ENCODE peak calls at places on chromosomes 3 and 15, in seven cellular contexts. One of them, this sample, is unnamed. For H3K9me3, the result is how much of the 10 kb centered on the place peaks cover.

GRCh38 chr15:90603893-90604292 is 74.2 kb downstream of the CRTC3 start:
- DNase-seq in transverse colon: peak
- DNase-seq in spleen: peak
- DNase-seq in lower lobe of right lung: peak
- DNase-seq in CD8-positive, alpha-beta T cell: peak
- DNase-seq in neural progenitor cell: no peak
- DNase-seq in CD4-positive, alpha-beta T cell: peak
- DNase-seq in this sample: peak

GRCh38 chr3:38119802-38120689 is 16.9 kb downstream of the ACAA1 start:
- DNase-seq in neural progenitor cell: no peak
- DNase-seq in lower lobe of right lung: no peak
- DNase-seq in transverse colon: no peak
- DNase-seq in CD4-positive, alpha-beta T cell: no peak
- DNase-seq in CD8-positive, alpha-beta T cell: no peak
- DNase-seq in spleen: peak
- DNase-seq in this sample: no peak

GRCh38 chr15:94119215-94119815 is 112.0 kb upstream of the MCTP2 start:
- DNase-seq in CD8-positive, alpha-beta T cell: no peak
- DNase-seq in lower lobe of right lung: no peak
- DNase-seq in CD4-positive, alpha-beta T cell: no peak
- DNase-seq in transverse colon: no peak
- DNase-seq in neural progenitor cell: peak
- DNase-seq in spleen: no peak
- DNase-seq in this sample: peak

GRCh38 chr3:37136067-37136466 is 38.3 kb downstream of the LRRFIP2 start:
- DNase-seq in CD4-positive, alpha-beta T cell: no peak
- DNase-seq in transverse colon: no peak
- DNase-seq in CD8-positive, alpha-beta T cell: no peak
- DNase-seq in neural progenitor cell: no peak
- DNase-seq in lower lobe of right lung: no peak
- DNase-seq in spleen: no peak
- DNase-seq in this sample: no peak

GRCh38 chr3:67920969-67921368 is 266.6 kb upstream of the SUCLG2 start:
- DNase-seq in CD8-positive, alpha-beta T cell: no peak
- DNase-seq in CD4-positive, alpha-beta T cell: no peak
- DNase-seq in transverse colon: no peak
- DNase-seq in neural progenitor cell: no peak
- DNase-seq in lower lobe of right lung: no peak
- DNase-seq in spleen: no peak
- DNase-seq in this sample: no peak

GRCh38 chr3:84959470-84960380 is 936 bp downstream of the CADM2 start:
- DNase-seq in neural progenitor cell: peak
- DNase-seq in CD8-positive, alpha-beta T cell: no peak
- DNase-seq in CD4-positive, alpha-beta T cell: no peak
- DNase-seq in lower lobe of right lung: no peak
- DNase-seq in transverse colon: no peak
- DNase-seq in spleen: peak
- DNase-seq in this sample: no peak

GRCh38 chr3:133136114-133137041 is 98.2 kb downstream of the TMEM108 start:
- DNase-seq in lower lobe of right lung: no peak
- DNase-seq in CD8-positive, alpha-beta T cell: no peak
- DNase-seq in transverse colon: no peak
- DNase-seq in neural progenitor cell: no peak
- DNase-seq in spleen: no peak
- DNase-seq in CD4-positive, alpha-beta T cell: no peak
- DNase-seq in this sample: no peak

GRCh38 chr15:37108725-37109124 is 8.4 kb upstream of the MEIS2 start:
- DNase-seq in CD8-positive, alpha-beta T cell: no peak
- DNase-seq in CD4-positive, alpha-beta T cell: no peak
- DNase-seq in lower lobe of right lung: no peak
- DNase-seq in transverse colon: no peak
- DNase-seq in spleen: no peak
- DNase-seq in neural progenitor cell: no peak
- DNase-seq in this sample: no peak

GRCh38 chr15:69668963-69669362 is 216.3 kb downstream of the RPLP1 start:
- DNase-seq in neural progenitor cell: no peak
- DNase-seq in CD8-positive, alpha-beta T cell: peak
- DNase-seq in spleen: peak
- DNase-seq in lower lobe of right lung: no peak
- DNase-seq in CD4-positive, alpha-beta T cell: no peak
- DNase-seq in transverse colon: peak
- DNase-seq in this sample: no peak

GRCh38 chr3:101484805-101485620 is 28.0 kb downstream of the SENP7 start:
- DNase-seq in neural progenitor cell: no peak
- DNase-seq in transverse colon: no peak
- DNase-seq in CD8-positive, alpha-beta T cell: no peak
- DNase-seq in spleen: no peak
- DNase-seq in CD4-positive, alpha-beta T cell: no peak
- DNase-seq in lower lobe of right lung: no peak
- DNase-seq in this sample: no peak

GRCh38 chr3:23667536-23668429 is 138.0 kb upstream of the UBE2E1 start:
- DNase-seq in spleen: no peak
- DNase-seq in CD4-positive, alpha-beta T cell: no peak
- DNase-seq in transverse colon: no peak
- DNase-seq in CD8-positive, alpha-beta T cell: no peak
- DNase-seq in lower lobe of right lung: no peak
- DNase-seq in neural progenitor cell: no peak
- DNase-seq in this sample: no peak

GRCh38 chr3:194556086-194557056 is 69.6 kb upstream of the ATP13A3 start:
- DNase-seq in lower lobe of right lung: no peak
- DNase-seq in neural progenitor cell: no peak
- DNase-seq in CD4-positive, alpha-beta T cell: no peak
- DNase-seq in CD8-positive, alpha-beta T cell: no peak
- DNase-seq in transverse colon: peak
- DNase-seq in spleen: no peak
- DNase-seq in this sample: peak

GRCh38 chr3:58009749-58010535 is 1.7 kb downstream of the FLNB start:
- DNase-seq in spleen: no peak
- DNase-seq in neural progenitor cell: no peak
- DNase-seq in transverse colon: peak
- DNase-seq in CD8-positive, alpha-beta T cell: peak
- DNase-seq in lower lobe of right lung: peak
- DNase-seq in CD4-positive, alpha-beta T cell: no peak
- DNase-seq in this sample: no peak

GRCh38 chr3:100120022-100120421 is 5.7 kb upstream of the FILIP1L start:
- DNase-seq in neural progenitor cell: no peak
- DNase-seq in spleen: no peak
- DNase-seq in lower lobe of right lung: no peak
- DNase-seq in CD8-positive, alpha-beta T cell: no peak
- DNase-seq in transverse colon: no peak
- DNase-seq in CD4-positive, alpha-beta T cell: no peak
- DNase-seq in this sample: no peak

GRCh38 chr3:168029705-168030104 is 66.0 kb downstream of the GOLIM4 start:
- DNase-seq in spleen: no peak
- DNase-seq in CD4-positive, alpha-beta T cell: no peak
- DNase-seq in transverse colon: no peak
- DNase-seq in neural progenitor cell: peak
- DNase-seq in lower lobe of right lung: no peak
- DNase-seq in CD8-positive, alpha-beta T cell: no peak
- DNase-seq in this sample: no peak

GRCh38 chr3:32743934-32744333 is 58.9 kb downstream of the CNOT10 start:
- DNase-seq in transverse colon: peak
- DNase-seq in CD4-positive, alpha-beta T cell: no peak
- DNase-seq in spleen: no peak
- DNase-seq in lower lobe of right lung: no peak
- DNase-seq in neural progenitor cell: no peak
- DNase-seq in CD8-positive, alpha-beta T cell: no peak
- DNase-seq in this sample: no peak

GRCh38 chr3:164360738-164361376 is 717.4 kb downstream of the SI start:
- DNase-seq in lower lobe of right lung: no peak
- DNase-seq in transverse colon: no peak
- DNase-seq in spleen: no peak
- DNase-seq in neural progenitor cell: no peak
- DNase-seq in CD8-positive, alpha-beta T cell: no peak
- DNase-seq in CD4-positive, alpha-beta T cell: no peak
- DNase-seq in this sample: no peak

GRCh38 chr15:31306426-31307269 is 20.0 kb upstream of the KLF13 start:
- DNase-seq in CD8-positive, alpha-beta T cell: no peak
- DNase-seq in neural progenitor cell: peak
- DNase-seq in CD4-positive, alpha-beta T cell: no peak
- DNase-seq in transverse colon: no peak
- DNase-seq in lower lobe of right lung: no peak
- DNase-seq in spleen: no peak
- DNase-seq in this sample: no peak

DNA sequence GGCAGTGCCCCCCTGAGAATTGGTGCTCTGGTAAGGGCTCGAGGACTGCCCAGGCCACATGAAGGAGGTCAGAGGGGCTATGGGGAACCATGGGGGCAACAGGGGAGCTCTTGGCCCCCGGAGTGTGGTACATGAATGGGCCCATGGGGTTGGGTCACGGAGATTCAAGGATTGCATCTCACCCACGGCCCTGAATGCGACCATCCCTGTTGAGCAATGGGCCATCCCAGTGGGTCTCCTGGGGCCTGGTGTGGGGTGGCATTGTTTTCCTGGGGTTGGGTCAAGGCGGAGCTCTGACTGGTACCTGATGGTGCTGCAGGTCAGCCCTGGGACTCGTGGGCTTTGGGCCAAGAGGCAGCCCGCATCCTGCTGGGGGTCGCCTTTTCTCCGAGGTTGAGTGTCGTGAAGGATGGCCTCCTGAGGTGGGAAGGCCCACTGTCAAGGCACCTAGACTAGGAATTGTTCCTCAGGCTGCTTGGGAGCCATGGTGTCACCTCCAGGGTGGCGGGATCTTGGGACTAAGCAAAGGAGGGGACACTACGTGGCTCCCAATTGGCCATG is 198.3 kb downstream of the UBE3A start:
- DNase-seq in spleen: peak
- DNase-seq in lower lobe of right lung: peak
- DNase-seq in neural progenitor cell: no peak
- DNase-seq in CD8-positive, alpha-beta T cell: no peak
- DNase-seq in transverse colon: no peak
- DNase-seq in CD4-positive, alpha-beta T cell: no peak
- DNase-seq in this sample: peak
- H3K9me3 ChIP-seq in spleen: half or more
- H3K9me3 ChIP-seq in lower lobe of right lung: under half
- H3K9me3 ChIP-seq in neural progenitor cell: under half
- H3K9me3 ChIP-seq in CD8-positive, alpha-beta T cell: under half
- H3K9me3 ChIP-seq in transverse colon: under half
- H3K9me3 ChIP-seq in CD4-positive, alpha-beta T cell: under half
- H3K9me3 ChIP-seq in this sample: under half

DNA sequence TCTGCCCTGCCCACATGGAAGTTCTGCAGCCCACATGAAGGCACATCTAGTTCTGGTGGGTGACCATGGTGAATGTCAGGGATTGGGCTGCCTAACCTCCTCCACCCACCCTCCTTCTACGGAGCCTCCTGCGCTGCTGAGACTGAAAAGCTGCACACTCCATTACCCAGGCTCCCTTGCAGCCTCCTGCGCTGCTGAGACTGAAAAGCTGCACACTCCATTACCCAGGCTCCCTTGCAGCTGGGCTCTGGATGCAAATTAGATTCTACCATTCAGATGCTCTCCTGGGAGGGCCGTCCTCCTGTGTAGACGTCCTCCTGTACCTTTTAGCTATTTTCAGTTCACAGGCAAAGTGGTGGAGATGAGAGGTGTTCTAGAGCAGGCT is 32.1 kb downstream of the POMGNT2 start:
- DNase-seq in CD4-positive, alpha-beta T cell: no peak
- DNase-seq in neural progenitor cell: no peak
- DNase-seq in spleen: no peak
- DNase-seq in CD8-positive, alpha-beta T cell: no peak
- DNase-seq in transverse colon: no peak
- DNase-seq in lower lobe of right lung: no peak
- DNase-seq in this sample: no peak
- H3K9me3 ChIP-seq in CD4-positive, alpha-beta T cell: under half
- H3K9me3 ChIP-seq in neural progenitor cell: under half
- H3K9me3 ChIP-seq in spleen: under half
- H3K9me3 ChIP-seq in CD8-positive, alpha-beta T cell: under half
- H3K9me3 ChIP-seq in transverse colon: under half
- H3K9me3 ChIP-seq in lower lobe of right lung: under half
- H3K9me3 ChIP-seq in this sample: under half

DNA sequence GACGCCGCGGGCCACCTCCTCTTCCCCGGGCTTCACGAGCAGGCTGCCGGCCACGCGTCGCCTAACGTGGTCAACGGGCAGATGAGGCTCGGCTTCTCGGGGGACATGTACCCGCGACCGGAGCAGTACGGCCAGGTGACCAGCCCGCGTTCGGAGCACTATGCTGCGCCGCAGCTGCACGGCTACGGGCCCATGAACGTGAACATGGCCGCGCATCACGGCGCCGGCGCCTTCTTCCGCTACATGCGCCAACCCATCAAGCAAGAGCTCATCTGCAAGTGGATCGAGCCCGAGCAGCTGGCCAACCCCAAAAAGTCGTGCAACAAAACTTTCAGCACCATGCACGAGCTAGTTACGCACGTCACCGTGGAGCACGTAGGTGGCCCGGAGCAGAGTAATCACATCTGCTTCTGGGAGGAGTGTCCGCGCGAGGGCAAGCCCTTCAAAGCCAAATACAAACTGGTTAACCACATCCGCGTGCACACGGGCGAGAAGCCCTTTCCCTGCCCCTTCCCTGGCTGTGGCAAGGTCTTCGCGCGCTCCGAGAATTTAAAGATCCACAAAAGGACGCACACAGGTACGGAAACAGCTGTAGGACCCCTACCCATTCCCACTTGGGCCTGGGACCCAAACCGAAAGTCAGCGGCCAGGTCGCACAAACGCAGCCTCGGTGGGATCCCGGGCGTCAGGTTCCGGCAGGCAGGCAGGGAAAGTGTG is 1.5 kb downstream of the ZIC1 start:
- DNase-seq in spleen: peak
- DNase-seq in transverse colon: no peak
- DNase-seq in lower lobe of right lung: no peak
- DNase-seq in CD8-positive, alpha-beta T cell: no peak
- DNase-seq in neural progenitor cell: peak
- DNase-seq in CD4-positive, alpha-beta T cell: no peak
- DNase-seq in this sample: no peak
- H3K9me3 ChIP-seq in spleen: under half
- H3K9me3 ChIP-seq in transverse colon: under half
- H3K9me3 ChIP-seq in lower lobe of right lung: under half
- H3K9me3 ChIP-seq in CD8-positive, alpha-beta T cell: under half
- H3K9me3 ChIP-seq in neural progenitor cell: under half
- H3K9me3 ChIP-seq in CD4-positive, alpha-beta T cell: under half
- H3K9me3 ChIP-seq in this sample: under half

GRCh38 chr15:89406218-89406716 is 71.6 kb upstream of the POLG start:
- DNase-seq in CD8-positive, alpha-beta T cell: no peak
- DNase-seq in neural progenitor cell: peak
- DNase-seq in CD4-positive, alpha-beta T cell: no peak
- DNase-seq in lower lobe of right lung: no peak
- DNase-seq in spleen: no peak
- DNase-seq in transverse colon: no peak
- DNase-seq in this sample: no peak

GRCh38 chr15:89408512-89409183 is 74.0 kb upstream of the POLG start:
- DNase-seq in neural progenitor cell: peak
- DNase-seq in transverse colon: no peak
- DNase-seq in lower lobe of right lung: no peak
- DNase-seq in spleen: no peak
- DNase-seq in CD4-positive, alpha-beta T cell: no peak
- DNase-seq in CD8-positive, alpha-beta T cell: no peak
- DNase-seq in this sample: no peak

GRCh38 chr15:89406756-89407650 is 72.4 kb upstream of the POLG start:
- DNase-seq in transverse colon: no peak
- DNase-seq in spleen: no peak
- DNase-seq in neural progenitor cell: peak
- DNase-seq in CD4-positive, alpha-beta T cell: no peak
- DNase-seq in lower lobe of right lung: no peak
- DNase-seq in CD8-positive, alpha-beta T cell: no peak
- DNase-seq in this sample: no peak

GRCh38 chr15:89409993-89410767 is 75.6 kb upstream of the POLG start:
- DNase-seq in neural progenitor cell: peak
- DNase-seq in CD8-positive, alpha-beta T cell: no peak
- DNase-seq in spleen: no peak
- DNase-seq in transverse colon: no peak
- DNase-seq in CD4-positive, alpha-beta T cell: no peak
- DNase-seq in lower lobe of right lung: no peak
- DNase-seq in this sample: no peak

GRCh38 chr15:89409184-89409992 is 74.8 kb upstream of the POLG start:
- DNase-seq in neural progenitor cell: peak
- DNase-seq in spleen: no peak
- DNase-seq in CD8-positive, alpha-beta T cell: no peak
- DNase-seq in lower lobe of right lung: no peak
- DNase-seq in CD4-positive, alpha-beta T cell: no peak
- DNase-seq in transverse colon: no peak
- DNase-seq in this sample: no peak
- H3K9me3 ChIP-seq in neural progenitor cell: under half
- H3K9me3 ChIP-seq in spleen: under half
- H3K9me3 ChIP-seq in CD8-positive, alpha-beta T cell: under half
- H3K9me3 ChIP-seq in lower lobe of right lung: under half
- H3K9me3 ChIP-seq in CD4-positive, alpha-beta T cell: under half
- H3K9me3 ChIP-seq in transverse colon: under half
- H3K9me3 ChIP-seq in this sample: under half

This sample was measured in adrenal gland.